ENCODE peak calls at places on chromosome 6, in five cellular contexts. D, L, U, J and S are unnamed samples.

GRCh38 chr6:112330877-112331260 is 16.3 kb upstream of the RFPL4B start:
- DNase-seq in L (no peak), U (no peak), J (no peak), D (no peak), S (no peak)

GRCh38 chr6:16514249-16514648 is 247.0 kb downstream of the ATXN1 start:
- DNase-seq in J (peak; percentile 70), U (peak; percentile 70), D (peak; percentile 26), L (peak; percentile 33), S (peak; percentile 36)

GRCh38 chr6:116779569-116780164 is 14.1 kb upstream of the FAM162B start:
- DNase-seq in U (peak; percentile 67), L (peak; percentile 32), D (peak; percentile 70), J (peak; percentile 67), S (peak; percentile 70)

GRCh38 chr6:21398741-21399140 is 194.8 kb upstream of the SOX4 start:
- DNase-seq in D (no peak), J (no peak), U (no peak), L (no peak), S (no peak)

GRCh38 chr6:40894962-40895799 is 143.8 kb downstream of the UNC5CL start:
- DNase-seq in D (peak; percentile 48), L (peak; percentile 36), U (peak; percentile 50), J (peak; percentile 74), S (peak; percentile 82)

GRCh38 chr6:44253307-44254101 is 3.8 kb downstream of the SLC35B2 start:
- DNase-seq in L (no peak), J (peak; percentile 64), D (peak; percentile 84), U (no peak), S (peak; percentile 65)

GRCh38 chr6:23522751-23523527 is 603.1 kb upstream of the NRSN1 start:
- DNase-seq in D (no peak), J (no peak), L (peak; percentile 45), U (no peak), S (no peak)

GRCh38 chr6:135390450-135390849 is 107.1 kb downstream of the AHI1 start:
- DNase-seq in J (no peak), U (no peak), D (no peak), L (no peak), S (no peak)

GRCh38 chr6:69650703-69651102 is 146.1 kb downstream of the LMBRD1 start:
- DNase-seq in D (no peak), U (no peak), J (no peak), L (no peak), S (no peak)

GRCh38 chr6:24969343-24969860 is 33.6 kb upstream of the RIPOR2 start:
- DNase-seq in D (no peak), U (no peak), L (no peak), J (no peak), S (no peak)

GRCh38 chr6:41536884-41537347 is 9.3 kb upstream of the FOXP4 start:
- DNase-seq in J (peak; percentile 77), U (no peak), D (peak; percentile 43), L (no peak), S (peak; percentile 41)

GRCh38 chr6:166589786-166590574 is 3.5 kb upstream of the RAMACL start:
- DNase-seq in L (peak; percentile 62), D (no peak), J (no peak), U (no peak), S (no peak)

GRCh38 chr6:114055758-114056157 is 84.8 kb upstream of the HDAC2 start:
- DNase-seq in L (no peak), U (peak; percentile 68), J (no peak), D (no peak), S (no peak)

GRCh38 chr6:98823845-98824162 is 10.6 kb upstream of the POU3F2 start:
- DNase-seq in L (no peak), D (no peak), J (no peak), U (no peak), S (no peak)

GRCh38 chr6:138528986-138529385 is 29.7 kb upstream of the NHSL1 start:
- DNase-seq in J (no peak), U (no peak), D (no peak), L (no peak), S (no peak)

GRCh38 chr6:38638941-38639497 is 710 bp downstream of the BTBD9 start:
- DNase-seq in J (peak; percentile 37), D (peak; percentile 33), U (peak; percentile 42), L (no peak), S (peak; percentile 77)

GRCh38 chr6:138500045-138500665 is 861 bp upstream of the NHSL1 start:
- DNase-seq in L (no peak), U (no peak), J (no peak), D (no peak), S (no peak)

GRCh38 chr6:137351890-137352289 is 132.7 kb upstream of the IFNGR1 start:
- DNase-seq in J (no peak), U (peak; percentile 95), L (no peak), D (peak; percentile 14), S (peak; percentile 10)

GRCh38 chr6:112163295-112164257 is 76.2 kb downstream of the FAM229B start:
- DNase-seq in J (peak; percentile 64), U (peak; percentile 26), L (peak; percentile 83), D (peak; percentile 78), S (peak; percentile 76)

GRCh38 chr6:41527721-41528408 is 18.3 kb upstream of the FOXP4 start:
- DNase-seq in J (peak; percentile 12), D (no peak), U (peak; percentile 7), L (no peak), S (peak; percentile 63)

GRCh38 chr6:37587776-37588744 is 88.4 kb upstream of the CCDC167 start:
- DNase-seq in J (no peak), D (no peak), L (no peak), U (no peak), S (no peak)
- H3K4me2 ChIP-seq in J (no peak overlapping the region), D (no peak overlapping the region), L (no peak overlapping the region), U (no peak overlapping the region), S (no peak overlapping the region)

DNA sequence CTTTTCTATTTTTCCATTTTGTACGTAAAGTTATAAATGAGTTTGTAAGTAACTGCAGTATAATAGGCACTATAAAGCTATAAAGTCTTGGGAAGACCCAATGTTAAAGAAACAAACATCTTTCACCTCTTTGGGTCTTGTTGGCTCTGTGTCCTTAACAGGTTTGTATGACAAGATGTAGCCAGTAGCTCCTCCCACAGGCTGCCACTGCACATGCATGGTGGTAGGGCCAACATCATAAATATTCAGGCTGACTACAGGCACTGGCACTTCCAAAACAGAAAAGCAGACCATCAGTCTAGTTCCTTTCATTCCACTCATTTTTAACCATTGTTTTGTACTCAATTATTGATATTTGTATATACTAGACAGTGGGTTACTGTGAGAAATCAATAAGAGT is 59.9 kb downstream of the COL12A1 start:
- DNase-seq in U (no peak), J (no peak), L (no peak), D (peak; percentile 2), S (no peak)
- TF ChIP-seq CTCF in U (no peak), J (no peak), L (no peak), D (no peak), S (no peak)

GRCh38 chr6:158972241-158973233 is 27.5 kb downstream of the RSPH3 start:
- DNase-seq in L (peak; percentile 47), U (peak; percentile 80), D (peak; percentile 71), J (peak; percentile 75), S (peak; percentile 74)

GRCh38 chr6:158969148-158969547 is 30.9 kb downstream of the RSPH3 start:
- DNase-seq in L (no peak), U (no peak), J (no peak), D (no peak), S (no peak)

DNA sequence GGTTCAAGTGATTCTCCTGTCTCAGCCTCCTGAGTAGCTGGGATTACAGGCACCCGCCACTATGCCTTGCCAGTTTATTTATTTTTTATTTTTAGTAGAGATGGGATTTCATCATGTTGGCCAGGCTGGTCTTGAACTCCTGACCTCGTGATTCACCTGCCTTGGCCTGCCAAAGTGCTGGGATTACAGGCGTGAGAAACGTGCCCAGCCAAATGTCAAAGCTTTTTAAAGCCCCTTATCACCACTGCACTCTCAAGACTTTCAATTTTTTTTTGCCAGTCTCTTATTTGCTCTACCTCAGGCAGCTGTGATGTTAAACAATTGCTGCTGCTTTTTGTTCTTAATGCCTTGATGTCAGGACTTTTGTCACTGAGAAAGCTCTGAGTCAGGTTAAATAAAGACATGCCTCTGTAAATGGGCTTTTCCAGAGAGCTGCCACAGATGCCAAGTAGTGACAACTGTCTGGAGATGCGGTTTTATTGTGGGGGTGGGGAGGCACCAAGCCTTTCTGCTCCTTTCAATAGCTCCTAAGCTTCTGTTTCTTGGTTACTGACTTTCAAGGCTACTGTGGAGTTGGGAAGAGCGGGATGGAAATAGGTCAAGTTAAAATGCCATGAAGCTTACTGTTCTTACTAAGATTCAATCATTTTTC is 29.2 kb downstream of the RSPH3 start:
- DNase-seq in J (peak; percentile 15), L (no peak), U (no peak), D (no peak), S (no peak)
- H3K27ac ChIP-seq in J (peak overlapping the region; percentile 11), L (no peak overlapping the region), U (no peak overlapping the region), D (no peak overlapping the region), S (no peak overlapping the region)

GRCh38 chr6:78487401-78487800 is 379.9 kb upstream of the IRAK1BP1 start:
- DNase-seq in L (no peak), D (no peak), U (no peak), J (no peak), S (no peak)
- H3K4me2 ChIP-seq in L (no peak overlapping the region), D (no peak overlapping the region), U (no peak overlapping the region), J (no peak overlapping the region), S (no peak overlapping the region)

GRCh38 chr6:95803889-95804288 is 211.9 kb upstream of the FUT9 start:
- DNase-seq in J (no peak), D (no peak), U (no peak), L (no peak), S (no peak)
- TF ChIP-seq CTCF in J (no peak), D (no peak), U (no peak), L (no peak), S (no peak)

DNA sequence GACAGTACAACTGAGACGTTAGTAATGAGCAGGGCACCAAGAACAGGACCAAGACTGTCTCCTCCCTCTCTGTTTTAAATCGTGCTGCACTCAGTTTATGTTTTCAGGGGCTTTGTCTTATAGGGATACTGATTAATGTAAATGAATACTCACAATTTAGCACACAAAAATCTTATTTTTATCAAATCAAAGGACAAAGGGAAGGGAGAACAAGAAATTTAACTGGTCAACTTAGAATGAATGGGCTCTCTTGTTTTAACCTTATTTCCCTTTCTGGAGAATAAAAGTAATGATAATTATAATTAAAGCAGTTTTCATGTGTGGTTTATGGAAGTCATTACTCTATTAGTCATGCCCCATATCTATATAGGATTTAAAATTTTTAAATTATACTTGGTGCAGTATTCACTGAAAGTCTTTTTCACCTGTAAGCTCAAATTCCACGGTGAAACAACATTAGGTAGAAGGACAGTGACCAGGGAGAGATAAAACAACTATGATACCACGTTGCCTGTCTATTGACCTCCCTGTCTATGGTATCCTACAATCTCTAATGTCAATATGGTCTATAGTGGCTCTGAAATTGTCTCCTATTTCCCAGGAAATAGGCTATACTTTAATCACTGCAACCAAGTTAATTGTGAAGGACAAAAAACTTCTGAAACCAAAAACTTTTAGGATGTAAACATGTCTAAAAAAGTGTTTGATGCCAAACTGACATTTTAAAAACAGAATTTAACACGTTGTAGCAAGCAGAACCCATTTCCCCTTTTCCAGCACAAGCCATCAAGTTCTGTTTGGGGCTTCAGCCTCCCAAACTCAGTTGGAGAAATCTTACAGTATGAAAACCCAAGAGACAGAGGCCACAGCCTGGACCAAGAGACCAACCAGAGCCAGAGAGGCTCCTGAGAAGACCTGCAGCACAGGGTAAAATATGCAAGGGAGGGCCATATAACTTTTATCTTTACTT is 15.0 kb downstream of the ELOVL5 start:
- DNase-seq in U (no peak), L (no peak), D (no peak), J (no peak), S (no peak)
- H3K27ac ChIP-seq in U (no peak overlapping the region), L (no peak overlapping the region), D (no peak overlapping the region), J (no peak overlapping the region), S (no peak overlapping the region)

GRCh38 chr6:12232821-12233220 is 57.3 kb upstream of the EDN1 start:
- DNase-seq in D (no peak), U (no peak), J (no peak), L (no peak), S (no peak)
- H3K4me2 ChIP-seq in D (no peak overlapping the region), U (peak overlapping the region; percentile 65), J (no peak overlapping the region), L (no peak overlapping the region), S (no peak overlapping the region)